ENCODE peak calls at places on chromosomes 5 and 9, in ten cellular contexts. One of them, this sample, is unnamed.

GRCh38 chr5:166379515-166379914 is 1911.9 kb upstream of the WWC1 start:
- DNase-seq in psoas muscle: no peak
- DNase-seq in H9: no peak
- DNase-seq in uterus: no peak
- DNase-seq in cardiac muscle cell: no peak
- DNase-seq in cardiac fibroblast: no peak
- DNase-seq in body of pancreas: no peak
- DNase-seq in epithelial cell of esophagus: no peak
- DNase-seq in Peyer's patch: no peak
- DNase-seq in dorsolateral prefrontal cortex: no peak
- DNase-seq in this sample: no peak

GRCh38 chr9:29078063-29078660 is 1504.9 kb upstream of the C9orf72 start:
- DNase-seq in body of pancreas: no peak
- DNase-seq in cardiac fibroblast: peak
- DNase-seq in H9: no peak
- DNase-seq in dorsolateral prefrontal cortex: no peak
- DNase-seq in cardiac muscle cell: peak
- DNase-seq in Peyer's patch: no peak
- DNase-seq in psoas muscle: no peak
- DNase-seq in epithelial cell of esophagus: peak
- DNase-seq in uterus: no peak
- DNase-seq in this sample: no peak

GRCh38 chr9:37037744-37038640 is 3.9 kb upstream of the PAX5 start:
- DNase-seq in dorsolateral prefrontal cortex: no peak
- DNase-seq in H9: peak
- DNase-seq in cardiac fibroblast: no peak
- DNase-seq in uterus: no peak
- DNase-seq in psoas muscle: peak
- DNase-seq in cardiac muscle cell: peak
- DNase-seq in body of pancreas: no peak
- DNase-seq in Peyer's patch: peak
- DNase-seq in epithelial cell of esophagus: no peak
- DNase-seq in this sample: no peak

GRCh38 chr5:42491699-42492098 is 68.5 kb downstream of the GHR start:
- DNase-seq in epithelial cell of esophagus: no peak
- DNase-seq in body of pancreas: no peak
- DNase-seq in dorsolateral prefrontal cortex: no peak
- DNase-seq in psoas muscle: no peak
- DNase-seq in cardiac muscle cell: no peak
- DNase-seq in uterus: no peak
- DNase-seq in cardiac fibroblast: no peak
- DNase-seq in Peyer's patch: no peak
- DNase-seq in H9: no peak
- DNase-seq in this sample: no peak

GRCh38 chr9:104586496-104587180 is 12.6 kb downstream of the OR13C5 start:
- DNase-seq in epithelial cell of esophagus: no peak
- DNase-seq in uterus: no peak
- DNase-seq in Peyer's patch: no peak
- DNase-seq in body of pancreas: peak
- DNase-seq in dorsolateral prefrontal cortex: no peak
- DNase-seq in psoas muscle: no peak
- DNase-seq in H9: no peak
- DNase-seq in cardiac muscle cell: peak
- DNase-seq in cardiac fibroblast: peak
- DNase-seq in this sample: peak

GRCh38 chr5:121088341-121088740 is 624.2 kb downstream of the PRR16 start:
- DNase-seq in cardiac fibroblast: no peak
- DNase-seq in psoas muscle: no peak
- DNase-seq in uterus: no peak
- DNase-seq in H9: no peak
- DNase-seq in cardiac muscle cell: no peak
- DNase-seq in epithelial cell of esophagus: no peak
- DNase-seq in dorsolateral prefrontal cortex: no peak
- DNase-seq in Peyer's patch: no peak
- DNase-seq in body of pancreas: no peak
- DNase-seq in this sample: no peak

GRCh38 chr9:117480251-117480650 is 65.4 kb upstream of the ASTN2 start:
- DNase-seq in cardiac fibroblast: no peak
- DNase-seq in psoas muscle: no peak
- DNase-seq in H9: no peak
- DNase-seq in body of pancreas: no peak
- DNase-seq in dorsolateral prefrontal cortex: no peak
- DNase-seq in Peyer's patch: no peak
- DNase-seq in epithelial cell of esophagus: peak
- DNase-seq in uterus: no peak
- DNase-seq in cardiac muscle cell: no peak
- DNase-seq in this sample: no peak

GRCh38 chr9:114174876-114175771 is 19.8 kb downstream of the COL27A1 start:
- DNase-seq in psoas muscle: peak
- DNase-seq in uterus: peak
- DNase-seq in H9: no peak
- DNase-seq in dorsolateral prefrontal cortex: peak
- DNase-seq in epithelial cell of esophagus: no peak
- DNase-seq in Peyer's patch: no peak
- DNase-seq in body of pancreas: peak
- DNase-seq in cardiac muscle cell: peak
- DNase-seq in cardiac fibroblast: peak
- DNase-seq in this sample: no peak

GRCh38 chr9:114223564-114224246 is 68.4 kb downstream of the COL27A1 start:
- DNase-seq in epithelial cell of esophagus: peak
- DNase-seq in body of pancreas: peak
- DNase-seq in Peyer's patch: no peak
- DNase-seq in psoas muscle: no peak
- DNase-seq in cardiac muscle cell: peak
- DNase-seq in dorsolateral prefrontal cortex: no peak
- DNase-seq in cardiac fibroblast: peak
- DNase-seq in H9: no peak
- DNase-seq in uterus: no peak
- DNase-seq in this sample: no peak

GRCh38 chr5:23523031-23523430 is 15.6 kb downstream of the PRDM9 start:
- DNase-seq in cardiac fibroblast: no peak
- DNase-seq in epithelial cell of esophagus: no peak
- DNase-seq in psoas muscle: no peak
- DNase-seq in body of pancreas: no peak
- DNase-seq in uterus: no peak
- DNase-seq in Peyer's patch: no peak
- DNase-seq in cardiac muscle cell: no peak
- DNase-seq in dorsolateral prefrontal cortex: no peak
- DNase-seq in H9: no peak
- DNase-seq in this sample: no peak

GRCh38 chr5:111746791-111747190 is 10.2 kb downstream of the NREP start:
- DNase-seq in dorsolateral prefrontal cortex: no peak
- DNase-seq in Peyer's patch: no peak
- DNase-seq in epithelial cell of esophagus: no peak
- DNase-seq in psoas muscle: no peak
- DNase-seq in body of pancreas: no peak
- DNase-seq in H9: no peak
- DNase-seq in cardiac fibroblast: no peak
- DNase-seq in cardiac muscle cell: no peak
- DNase-seq in uterus: no peak
- DNase-seq in this sample: no peak

GRCh38 chr5:83474170-83474796 is 2.7 kb downstream of the VCAN start:
- DNase-seq in Peyer's patch: peak
- DNase-seq in uterus: peak
- DNase-seq in H9: peak
- DNase-seq in cardiac fibroblast: peak
- DNase-seq in body of pancreas: peak
- DNase-seq in cardiac muscle cell: peak
- DNase-seq in epithelial cell of esophagus: peak
- DNase-seq in dorsolateral prefrontal cortex: peak
- DNase-seq in psoas muscle: peak
- DNase-seq in this sample: peak

GRCh38 chr9:123473226-123473625 is 117.2 kb downstream of the CRB2 start:
- DNase-seq in Peyer's patch: no peak
- DNase-seq in epithelial cell of esophagus: no peak
- DNase-seq in body of pancreas: peak
- DNase-seq in dorsolateral prefrontal cortex: peak
- DNase-seq in H9: no peak
- DNase-seq in cardiac fibroblast: no peak
- DNase-seq in uterus: no peak
- DNase-seq in psoas muscle: no peak
- DNase-seq in cardiac muscle cell: no peak
- DNase-seq in this sample: no peak

GRCh38 chr9:14312721-14313377 is 1.1 kb downstream of the NFIB start:
- DNase-seq in dorsolateral prefrontal cortex: peak
- DNase-seq in body of pancreas: peak
- DNase-seq in Peyer's patch: no peak
- DNase-seq in psoas muscle: peak
- DNase-seq in uterus: no peak
- DNase-seq in epithelial cell of esophagus: no peak
- DNase-seq in H9: peak
- DNase-seq in cardiac muscle cell: no peak
- DNase-seq in cardiac fibroblast: peak
- DNase-seq in this sample: no peak

GRCh38 chr5:156328176-156328575 is 1.2 kb downstream of the SGCD start:
- DNase-seq in body of pancreas: no peak
- DNase-seq in Peyer's patch: no peak
- DNase-seq in cardiac fibroblast: no peak
- DNase-seq in dorsolateral prefrontal cortex: no peak
- DNase-seq in epithelial cell of esophagus: no peak
- DNase-seq in cardiac muscle cell: no peak
- DNase-seq in uterus: no peak
- DNase-seq in psoas muscle: no peak
- DNase-seq in H9: no peak
- DNase-seq in this sample: no peak

GRCh38 chr9:132164604-132165362 is 2.9 kb downstream of the NTNG2 start:
- DNase-seq in cardiac muscle cell: peak
- DNase-seq in uterus: peak
- DNase-seq in H9: no peak
- DNase-seq in cardiac fibroblast: peak
- DNase-seq in Peyer's patch: peak
- DNase-seq in body of pancreas: peak
- DNase-seq in dorsolateral prefrontal cortex: no peak
- DNase-seq in psoas muscle: peak
- DNase-seq in epithelial cell of esophagus: no peak
- DNase-seq in this sample: no peak

DNA sequence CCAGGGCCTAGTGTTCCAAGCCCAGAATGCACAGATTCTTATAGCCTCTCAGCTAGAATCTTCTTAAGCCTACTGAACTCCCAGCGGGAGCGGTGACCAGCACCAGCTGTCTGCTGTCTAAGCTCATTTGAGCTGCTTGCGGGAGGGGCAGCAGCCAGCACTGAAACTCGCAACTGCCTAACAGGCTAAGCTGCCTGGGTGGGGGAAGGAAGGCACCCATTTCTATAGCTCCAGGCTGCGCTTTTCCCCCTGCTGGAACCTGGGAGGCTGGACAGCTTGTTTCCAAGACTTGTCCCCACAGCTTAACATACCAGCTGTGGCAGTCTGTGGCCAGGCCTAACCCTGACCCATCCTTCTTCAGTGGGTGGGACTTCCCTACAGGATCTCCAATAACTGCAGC is 512.9 kb downstream of the EFNA5 start:
- DNase-seq in Peyer's patch: no peak
- DNase-seq in epithelial cell of esophagus: no peak
- DNase-seq in cardiac muscle cell: no peak
- DNase-seq in uterus: no peak
- DNase-seq in H9: no peak
- DNase-seq in body of pancreas: no peak
- DNase-seq in dorsolateral prefrontal cortex: no peak
- DNase-seq in psoas muscle: no peak
- DNase-seq in cardiac fibroblast: no peak
- DNase-seq in this sample: no peak
- TF ChIP-seq CTCF in Peyer's patch: no peak
- TF ChIP-seq CTCF in epithelial cell of esophagus: no peak
- TF ChIP-seq CTCF in cardiac muscle cell: no peak
- TF ChIP-seq CTCF in uterus: no peak
- TF ChIP-seq CTCF in H9: no peak
- TF ChIP-seq CTCF in body of pancreas: no peak
- TF ChIP-seq CTCF in dorsolateral prefrontal cortex: no peak
- TF ChIP-seq CTCF in psoas muscle: no peak
- TF ChIP-seq CTCF in cardiac fibroblast: no peak
- TF ChIP-seq CTCF in this sample: no peak

GRCh38 chr5:4941957-4942830 is 197.9 kb upstream of the ADAMTS16 start:
- DNase-seq in body of pancreas: no peak
- DNase-seq in cardiac fibroblast: no peak
- DNase-seq in H9: peak
- DNase-seq in psoas muscle: peak
- DNase-seq in uterus: peak
- DNase-seq in dorsolateral prefrontal cortex: no peak
- DNase-seq in Peyer's patch: no peak
- DNase-seq in cardiac muscle cell: no peak
- DNase-seq in epithelial cell of esophagus: no peak
- DNase-seq in this sample: no peak
- TF ChIP-seq CTCF in body of pancreas: peak
- TF ChIP-seq CTCF in cardiac fibroblast: peak
- TF ChIP-seq CTCF in H9: peak
- TF ChIP-seq CTCF in psoas muscle: peak
- TF ChIP-seq CTCF in uterus: peak
- TF ChIP-seq CTCF in dorsolateral prefrontal cortex: peak
- TF ChIP-seq CTCF in Peyer's patch: peak
- TF ChIP-seq CTCF in cardiac muscle cell: peak
- TF ChIP-seq CTCF in epithelial cell of esophagus: no peak
- TF ChIP-seq CTCF in this sample: peak

DNA sequence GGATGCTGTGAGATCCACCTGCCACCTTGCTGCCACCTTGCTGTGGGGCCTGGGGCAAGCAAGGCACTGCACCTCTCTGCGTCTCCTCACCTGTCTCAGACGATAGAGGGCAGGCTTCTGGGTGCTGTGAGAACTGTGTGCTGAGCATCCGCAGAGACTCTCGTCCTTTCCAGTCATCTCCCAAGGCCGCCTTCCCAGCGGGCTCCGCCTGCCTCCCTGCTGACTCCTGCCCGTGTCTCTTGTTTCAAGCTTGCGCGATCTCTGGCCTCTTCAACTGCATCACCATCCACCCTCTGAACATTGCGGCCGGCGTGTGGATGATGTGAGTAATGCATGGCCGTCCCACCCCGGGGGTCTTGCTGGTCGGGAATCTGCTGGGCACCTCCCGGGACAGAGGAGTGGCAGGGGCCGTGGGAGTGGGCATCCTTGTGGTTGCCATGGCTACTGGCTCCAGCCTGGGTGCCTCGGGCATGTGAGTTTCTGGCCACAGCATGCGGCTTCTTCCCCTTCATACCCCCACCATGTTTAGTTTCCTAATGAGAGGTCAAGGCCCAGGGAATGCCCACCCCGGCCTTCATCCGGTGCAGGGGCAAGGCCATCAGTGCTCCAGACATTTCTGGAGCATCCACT is 3.6 kb downstream of the CACFD1 start:
- DNase-seq in cardiac muscle cell: no peak
- DNase-seq in H9: peak
- DNase-seq in psoas muscle: no peak
- DNase-seq in body of pancreas: peak
- DNase-seq in Peyer's patch: no peak
- DNase-seq in cardiac fibroblast: no peak
- DNase-seq in dorsolateral prefrontal cortex: no peak
- DNase-seq in epithelial cell of esophagus: peak
- DNase-seq in uterus: no peak
- DNase-seq in this sample: no peak
- TF ChIP-seq CTCF in cardiac muscle cell: no peak
- TF ChIP-seq CTCF in H9: peak
- TF ChIP-seq CTCF in psoas muscle: no peak
- TF ChIP-seq CTCF in body of pancreas: no peak
- TF ChIP-seq CTCF in Peyer's patch: peak
- TF ChIP-seq CTCF in cardiac fibroblast: no peak
- TF ChIP-seq CTCF in dorsolateral prefrontal cortex: no peak
- TF ChIP-seq CTCF in epithelial cell of esophagus: peak
- TF ChIP-seq CTCF in uterus: no peak
- TF ChIP-seq CTCF in this sample: no peak

GRCh38 chr9:83166369-83166768 is 103.4 kb upstream of the RASEF start:
- DNase-seq in Peyer's patch: no peak
- DNase-seq in H9: no peak
- DNase-seq in epithelial cell of esophagus: peak
- DNase-seq in cardiac fibroblast: no peak
- DNase-seq in body of pancreas: peak
- DNase-seq in cardiac muscle cell: no peak
- DNase-seq in dorsolateral prefrontal cortex: no peak
- DNase-seq in psoas muscle: no peak
- DNase-seq in uterus: no peak
- DNase-seq in this sample: no peak

GRCh38 chr9:83167126-83167525 is 104.2 kb upstream of the RASEF start:
- DNase-seq in epithelial cell of esophagus: peak
- DNase-seq in body of pancreas: peak
- DNase-seq in dorsolateral prefrontal cortex: no peak
- DNase-seq in H9: no peak
- DNase-seq in psoas muscle: no peak
- DNase-seq in cardiac fibroblast: no peak
- DNase-seq in uterus: no peak
- DNase-seq in cardiac muscle cell: no peak
- DNase-seq in Peyer's patch: no peak
- DNase-seq in this sample: no peak
- TF ChIP-seq CTCF in epithelial cell of esophagus: peak
- TF ChIP-seq CTCF in body of pancreas: peak
- TF ChIP-seq CTCF in dorsolateral prefrontal cortex: no peak
- TF ChIP-seq CTCF in H9: no peak
- TF ChIP-seq CTCF in psoas muscle: no peak
- TF ChIP-seq CTCF in cardiac fibroblast: no peak
- TF ChIP-seq CTCF in uterus: no peak
- TF ChIP-seq CTCF in cardiac muscle cell: no peak
- TF ChIP-seq CTCF in Peyer's patch: no peak
- TF ChIP-seq CTCF in this sample: no peak

This sample was measured in AG09319.